ENCODE peak calls at places on chromosome 14, in five cellular contexts. F, B, Y, Q and A are unnamed samples.

GRCh38 chr14:59337151-59337611 is 128.0 kb downstream of the GPR135 start:
- DNase-seq in Y (peak), Q (no peak), B (peak), F (peak), A (no peak)

GRCh38 chr14:76564471-76565119 is 188.7 kb downstream of the ESRRB start:
- DNase-seq in F (no peak), B (no peak), Y (no peak), Q (no peak), A (no peak)

GRCh38 chr14:61337893-61338292 is 16.5 kb downstream of the PRKCH start:
- DNase-seq in Y (no peak), F (peak), Q (no peak), B (no peak), A (no peak)

GRCh38 chr14:105536691-105537579 is 10.6 kb downstream of the TMEM121 start:
- DNase-seq in Q (no peak), B (no peak), F (no peak), Y (no peak), A (no peak)

GRCh38 chr14:74531467-74531866 is 37.9 kb downstream of the ISCA2 start:
- DNase-seq in B (peak), Y (no peak), Q (peak), F (peak), A (no peak)

GRCh38 chr14:50766338-50766886 is 64.5 kb downstream of the NIN start:
- DNase-seq in Q (no peak), F (no peak), B (peak), Y (no peak), A (no peak)

GRCh38 chr14:53330441-53330840 is 177.3 kb upstream of the DDHD1 start:
- DNase-seq in B (no peak), Y (no peak), Q (no peak), F (no peak), A (no peak)

GRCh38 chr14:75822522-75823288 is 159.1 kb downstream of the TGFB3 start:
- DNase-seq in B (peak), F (no peak), Y (no peak), Q (peak), A (no peak)

GRCh38 chr14:100025111-100025510 is 40.1 kb upstream of the EVL start:
- DNase-seq in B (peak), F (peak), Q (no peak), Y (no peak), A (no peak)

GRCh38 chr14:72457641-72458040 is 436.3 kb downstream of the DPF3 start:
- DNase-seq in Q (no peak), Y (no peak), B (peak), F (no peak), A (peak)

GRCh38 chr14:69711065-69711464 is 55.9 kb upstream of the SRSF5 start:
- DNase-seq in Q (no peak), F (peak), B (no peak), Y (no peak), A (no peak)

GRCh38 chr14:75477881-75478280 is 44.4 kb upstream of the BATF start:
- DNase-seq in B (no peak), F (peak), Q (no peak), Y (no peak), A (no peak)

GRCh38 chr14:31465113-31465512 is 7.8 kb upstream of the DTD2 start:
- DNase-seq in F (no peak), B (peak), Q (no peak), Y (no peak), A (peak)

GRCh38 chr14:88618476-88618875 is 55.6 kb downstream of the ZC3H14 start:
- DNase-seq in Y (no peak), Q (no peak), B (no peak), F (no peak), A (no peak)

GRCh38 chr14:59565112-59565511 is 11.5 kb downstream of the CCDC175 start:
- DNase-seq in B (no peak), Y (no peak), F (no peak), Q (no peak), A (no peak)

GRCh38 chr14:51869426-51870113 is 9.2 kb downstream of the GNG2 start:
- DNase-seq in Y (no peak), Q (no peak), B (no peak), F (no peak), A (no peak)

GRCh38 chr14:33902363-33902762 is 48.5 kb downstream of the EGLN3 start:
- DNase-seq in Y (no peak), Q (no peak), B (no peak), F (no peak), A (no peak)

GRCh38 chr14:33901429-33902155 is 49.3 kb downstream of the EGLN3 start:
- DNase-seq in F (no peak), Q (no peak), B (no peak), Y (no peak), A (no peak)

GRCh38 chr14:33904609-33905008 is 46.3 kb downstream of the EGLN3 start:
- DNase-seq in Q (no peak), Y (no peak), B (no peak), F (no peak), A (no peak)

GRCh38 chr14:33900706-33901105 is 50.2 kb downstream of the EGLN3 start:
- DNase-seq in Y (no peak), F (no peak), Q (no peak), B (no peak), A (no peak)

DNA sequence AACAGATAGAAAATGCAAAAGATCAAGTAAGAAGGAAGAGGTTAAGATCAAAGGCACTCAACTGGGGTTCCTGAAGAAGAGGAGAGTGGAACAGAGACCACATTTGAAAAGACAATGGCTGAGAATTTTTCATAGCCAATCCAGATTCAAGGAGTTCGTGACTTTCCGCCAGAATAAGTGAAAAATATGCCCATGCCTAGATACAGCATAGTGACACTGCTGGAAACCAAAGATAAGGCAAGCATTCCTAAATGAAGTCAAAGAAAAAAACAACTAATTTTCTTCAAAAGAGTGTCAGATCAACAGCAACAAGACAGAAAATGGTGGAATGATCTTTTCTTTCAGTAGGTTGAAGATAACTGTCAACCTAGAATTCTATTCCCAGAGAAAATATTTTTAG is 47.5 kb downstream of the EGLN3 start:
- DNase-seq in Q (no peak), F (no peak), Y (no peak), B (no peak), A (no peak)
- TF ChIP-seq CTCF in Q (no peak), F (no peak), Y (no peak), B (no peak), A (no peak)

GRCh38 chr14:34078117-34078743 is 127.4 kb upstream of the EGLN3 start:
- DNase-seq in Y (no peak), Q (no peak), B (no peak), F (no peak), A (no peak)

GRCh38 chr14:34085695-34086094 is 134.8 kb upstream of the EGLN3 start:
- DNase-seq in Q (no peak), F (no peak), B (no peak), Y (no peak), A (no peak)

GRCh38 chr14:34086358-34086757 is 135.5 kb upstream of the EGLN3 start:
- DNase-seq in Y (no peak), B (no peak), Q (no peak), F (no peak), A (no peak)

GRCh38 chr14:34081126-34081575 is 130.3 kb upstream of the EGLN3 start:
- DNase-seq in Y (no peak), Q (peak), F (no peak), B (no peak), A (no peak)

DNA sequence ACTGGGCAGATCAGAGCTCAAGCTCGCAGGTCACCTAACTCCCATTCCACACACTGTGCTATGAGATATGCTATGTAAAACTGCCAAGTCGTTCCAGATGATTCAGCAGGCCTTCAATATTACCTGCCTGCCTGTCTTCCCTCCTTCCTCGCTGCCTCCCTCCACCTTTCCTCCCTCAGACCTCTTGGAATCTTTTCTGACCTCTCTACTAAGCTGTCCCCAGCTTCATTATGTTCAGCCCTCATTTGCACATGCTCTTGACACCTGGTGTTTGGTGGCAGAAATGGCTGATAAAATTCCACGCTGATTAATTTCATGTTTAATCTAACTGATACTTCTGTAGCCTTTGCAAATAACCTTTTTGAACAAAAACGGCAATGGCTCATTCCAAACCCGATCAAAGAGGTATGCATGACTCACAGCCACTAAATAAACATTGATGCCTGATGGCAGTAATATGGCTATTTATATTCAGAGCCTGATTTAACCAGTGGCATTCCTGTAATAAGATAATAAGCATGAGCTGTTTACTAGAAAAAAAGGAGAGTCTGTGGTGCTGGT is 130.8 kb upstream of the EGLN3 start:
- DNase-seq in B (peak), F (no peak), Q (peak), Y (no peak), A (no peak)
- H3K4me3 ChIP-seq in B (no peak), F (no peak), Q (no peak), Y (no peak), A (no peak)

DNA sequence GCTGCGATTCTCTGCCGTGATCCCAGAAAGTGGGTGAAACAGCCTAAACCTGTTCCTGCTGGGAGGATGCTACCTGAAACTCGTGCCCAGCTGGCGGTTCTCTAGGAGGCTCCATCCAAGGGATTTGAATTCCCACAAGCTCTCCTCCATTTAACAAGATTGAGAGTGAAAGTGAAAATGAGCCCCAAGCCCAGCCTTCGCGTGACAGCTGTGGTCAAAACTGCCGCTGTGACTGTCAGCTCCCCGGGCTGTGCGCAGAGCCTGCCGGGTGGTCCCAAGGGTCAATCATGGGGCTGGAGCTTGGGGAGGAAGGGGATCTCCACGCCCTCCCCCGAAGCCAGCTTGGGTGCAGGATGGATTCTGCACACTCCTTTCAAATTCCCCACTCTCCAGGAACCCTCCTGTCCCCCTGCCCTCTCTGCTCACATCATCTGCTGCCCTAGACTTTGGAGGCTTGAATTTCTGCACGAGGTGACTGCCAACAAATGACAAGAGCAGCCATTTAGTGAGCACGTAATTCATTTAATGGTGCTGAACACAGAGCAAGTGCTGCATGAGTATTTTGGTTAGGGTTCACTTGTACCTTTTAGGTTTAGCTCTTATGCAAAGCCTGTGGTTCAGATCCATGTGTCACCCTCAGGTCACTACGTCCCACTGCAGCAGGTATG is 5.3 kb downstream of the ASB2 start:
- DNase-seq in B (peak), Y (no peak), Q (no peak), F (peak), A (no peak)
- TF ChIP-seq CTCF in B (no peak), Y (no peak), Q (no peak), F (no peak), A (no peak)

GRCh38 chr14:103073876-103074698 is 9.9 kb upstream of the LBHD2 start:
- DNase-seq in F (no peak), B (peak), Y (no peak), Q (no peak), A (no peak)
- H3K4me3 ChIP-seq in F (no peak), B (no peak), Y (no peak), Q (no peak), A (no peak)

GRCh38 chr14:25868521-25869314 is 729.1 kb downstream of the NOVA1 start:
- DNase-seq in B (no peak), F (no peak), Y (no peak), Q (no peak), A (no peak)
- TF ChIP-seq CTCF in B (no peak), F (no peak), Y (no peak), Q (no peak), A (no peak)